ENCODE peak calls at places on chromosomes 3 and 15, in six cellular contexts. One of them, this sample, is unnamed.

GRCh38 chr15:70703066-70703465 is 60.3 kb downstream of the UACA start:
- DNase-seq in cardiac muscle cell: no peak
- DNase-seq in GM13976: no peak
- DNase-seq in WTC11: no peak
- DNase-seq in left ventricle myocardium inferior: no peak
- DNase-seq in cardiac fibroblast: no peak
- DNase-seq in this sample: no peak

GRCh38 chr3:58539636-58540035 is 2.6 kb upstream of the ACOX2 start:
- DNase-seq in WTC11: no peak
- DNase-seq in cardiac fibroblast: no peak
- DNase-seq in GM13976: no peak
- DNase-seq in left ventricle myocardium inferior: no peak
- DNase-seq in cardiac muscle cell: no peak
- DNase-seq in this sample: no peak

GRCh38 chr15:72063186-72063585 is 54.8 kb downstream of the MYO9A start:
- DNase-seq in WTC11: no peak
- DNase-seq in cardiac fibroblast: peak; percentile 61
- DNase-seq in left ventricle myocardium inferior: no peak
- DNase-seq in cardiac muscle cell: peak; percentile 18
- DNase-seq in GM13976: no peak
- DNase-seq in this sample: no peak

GRCh38 chr15:59702351-59702750 is 13.2 kb upstream of the BNIP2 start:
- DNase-seq in GM13976: no peak
- DNase-seq in left ventricle myocardium inferior: no peak
- DNase-seq in WTC11: no peak
- DNase-seq in cardiac muscle cell: no peak
- DNase-seq in cardiac fibroblast: no peak
- DNase-seq in this sample: no peak

GRCh38 chr3:69385723-69386483 is at the start of gene FRMD4B:
- DNase-seq in cardiac fibroblast: peak; percentile 17
- DNase-seq in left ventricle myocardium inferior: peak; percentile 85
- DNase-seq in WTC11: peak; percentile 56
- DNase-seq in GM13976: peak; percentile 73
- DNase-seq in cardiac muscle cell: peak; percentile 18
- DNase-seq in this sample: peak; percentile 81

GRCh38 chr3:56928379-56929068 is 126.8 kb upstream of the ARHGEF3 start:
- DNase-seq in left ventricle myocardium inferior: no peak
- DNase-seq in cardiac fibroblast: peak; percentile 39
- DNase-seq in WTC11: no peak
- DNase-seq in GM13976: no peak
- DNase-seq in cardiac muscle cell: peak; percentile 60
- DNase-seq in this sample: peak; percentile 10

GRCh38 chr15:78177447-78177873 is 28.3 kb downstream of the IDH3A start:
- DNase-seq in cardiac muscle cell: peak; percentile 25
- DNase-seq in cardiac fibroblast: peak; percentile 27
- DNase-seq in GM13976: peak; percentile 74
- DNase-seq in left ventricle myocardium inferior: peak; percentile 44
- DNase-seq in WTC11: peak; percentile 87
- DNase-seq in this sample: peak; percentile 72

GRCh38 chr3:74067296-74067695 is 442.6 kb upstream of the PDZRN3 start:
- DNase-seq in GM13976: no peak
- DNase-seq in cardiac muscle cell: no peak
- DNase-seq in left ventricle myocardium inferior: no peak
- DNase-seq in cardiac fibroblast: peak; percentile 17
- DNase-seq in WTC11: no peak
- DNase-seq in this sample: no peak

GRCh38 chr3:180870008-180870733 is 42.3 kb upstream of the FXR1 start:
- DNase-seq in cardiac fibroblast: peak; percentile 10
- DNase-seq in WTC11: peak; percentile 65
- DNase-seq in cardiac muscle cell: peak; percentile 47
- DNase-seq in GM13976: no peak
- DNase-seq in left ventricle myocardium inferior: peak; percentile 25
- DNase-seq in this sample: peak; percentile 15

GRCh38 chr3:166902374-166902773 is 477.7 kb downstream of the ZBBX start:
- DNase-seq in left ventricle myocardium inferior: no peak
- DNase-seq in GM13976: no peak
- DNase-seq in cardiac muscle cell: no peak
- DNase-seq in WTC11: no peak
- DNase-seq in cardiac fibroblast: peak; percentile 0
- DNase-seq in this sample: no peak

GRCh38 chr3:55313701-55314100 is 173.4 kb downstream of the WNT5A start:
- DNase-seq in cardiac fibroblast: no peak
- DNase-seq in WTC11: no peak
- DNase-seq in GM13976: no peak
- DNase-seq in cardiac muscle cell: no peak
- DNase-seq in left ventricle myocardium inferior: no peak
- DNase-seq in this sample: no peak

GRCh38 chr3:160886421-160886820 is 130.4 kb downstream of the PPM1L start:
- DNase-seq in cardiac fibroblast: no peak
- DNase-seq in GM13976: peak; percentile 37
- DNase-seq in WTC11: no peak
- DNase-seq in cardiac muscle cell: no peak
- DNase-seq in left ventricle myocardium inferior: no peak
- DNase-seq in this sample: no peak

GRCh38 chr15:48759921-48760320 is 50.9 kb downstream of the CEP152 start:
- DNase-seq in left ventricle myocardium inferior: no peak
- DNase-seq in WTC11: no peak
- DNase-seq in GM13976: no peak
- DNase-seq in cardiac fibroblast: peak; percentile 3
- DNase-seq in cardiac muscle cell: no peak
- DNase-seq in this sample: no peak

GRCh38 chr3:79246875-79247274 is 520.9 kb downstream of the ROBO1 start:
- DNase-seq in cardiac muscle cell: no peak
- DNase-seq in cardiac fibroblast: no peak
- DNase-seq in GM13976: no peak
- DNase-seq in WTC11: no peak
- DNase-seq in left ventricle myocardium inferior: no peak
- DNase-seq in this sample: no peak

GRCh38 chr3:127914584-127914983 is 448 bp upstream of the KBTBD12 start:
- DNase-seq in GM13976: no peak
- DNase-seq in cardiac muscle cell: no peak
- DNase-seq in WTC11: no peak
- DNase-seq in left ventricle myocardium inferior: no peak
- DNase-seq in cardiac fibroblast: no peak
- DNase-seq in this sample: no peak

GRCh38 chr3:9809239-9809614 is 835 bp upstream of the TTLL3 start:
- DNase-seq in left ventricle myocardium inferior: no peak
- DNase-seq in cardiac muscle cell: no peak
- DNase-seq in cardiac fibroblast: no peak
- DNase-seq in WTC11: no peak
- DNase-seq in GM13976: no peak
- DNase-seq in this sample: peak; percentile 18

GRCh38 chr3:178271740-178272387 is 264.4 kb upstream of the KCNMB2 start:
- DNase-seq in left ventricle myocardium inferior: no peak
- DNase-seq in WTC11: no peak
- DNase-seq in GM13976: no peak
- DNase-seq in cardiac fibroblast: no peak
- DNase-seq in cardiac muscle cell: no peak
- DNase-seq in this sample: no peak

GRCh38 chr3:134600166-134600670 is 50.6 kb downstream of the KY start:
- DNase-seq in GM13976: no peak
- DNase-seq in left ventricle myocardium inferior: no peak
- DNase-seq in cardiac fibroblast: peak; percentile 33
- DNase-seq in WTC11: no peak
- DNase-seq in cardiac muscle cell: peak; percentile 29
- DNase-seq in this sample: no peak

GRCh38 chr3:111534701-111535100 is 7.3 kb upstream of the CD96 start:
- DNase-seq in left ventricle myocardium inferior: no peak
- DNase-seq in cardiac muscle cell: peak; percentile 37
- DNase-seq in cardiac fibroblast: peak; percentile 67
- DNase-seq in GM13976: no peak
- DNase-seq in WTC11: no peak
- DNase-seq in this sample: no peak

GRCh38 chr15:84684092-84684491 is 26.1 kb upstream of the NMB start:
- DNase-seq in left ventricle myocardium inferior: no peak
- DNase-seq in cardiac muscle cell: peak; percentile 52
- DNase-seq in cardiac fibroblast: peak; percentile 81
- DNase-seq in GM13976: no peak
- DNase-seq in WTC11: no peak
- DNase-seq in this sample: no peak

GRCh38 chr15:73727330-73728018 is 25.7 kb downstream of the INSYN1 start:
- DNase-seq in cardiac muscle cell: peak; percentile 65
- DNase-seq in cardiac fibroblast: peak; percentile 79
- DNase-seq in left ventricle myocardium inferior: peak; percentile 45
- DNase-seq in GM13976: no peak
- DNase-seq in WTC11: no peak
- DNase-seq in this sample: no peak

GRCh38 chr3:42535981-42536784 is 33.7 kb downstream of the VIPR1 start:
- DNase-seq in cardiac muscle cell: peak; percentile 34
- DNase-seq in cardiac fibroblast: peak; percentile 47
- DNase-seq in left ventricle myocardium inferior: no peak
- DNase-seq in GM13976: peak; percentile 70
- DNase-seq in WTC11: peak; percentile 78
- DNase-seq in this sample: peak; percentile 28

GRCh38 chr15:41254560-41254959 is 23.5 kb downstream of the CHP1 start:
- DNase-seq in cardiac muscle cell: no peak
- DNase-seq in left ventricle myocardium inferior: no peak
- DNase-seq in GM13976: no peak
- DNase-seq in cardiac fibroblast: no peak
- DNase-seq in WTC11: no peak
- DNase-seq in this sample: no peak

GRCh38 chr3:41199866-41200668 is 762 bp downstream of the CTNNB1 start:
- DNase-seq in cardiac fibroblast: peak; percentile 43
- DNase-seq in left ventricle myocardium inferior: peak; percentile 37
- DNase-seq in GM13976: peak; percentile 72
- DNase-seq in WTC11: peak; percentile 53
- DNase-seq in cardiac muscle cell: peak; percentile 38
- DNase-seq in this sample: peak; percentile 23

GRCh38 chr3:102536479-102536878 is 101.7 kb downstream of the ZPLD1 start:
- DNase-seq in WTC11: no peak
- DNase-seq in cardiac fibroblast: peak; percentile 59
- DNase-seq in left ventricle myocardium inferior: no peak
- DNase-seq in cardiac muscle cell: peak; percentile 60
- DNase-seq in GM13976: peak; percentile 27
- DNase-seq in this sample: no peak

DNA sequence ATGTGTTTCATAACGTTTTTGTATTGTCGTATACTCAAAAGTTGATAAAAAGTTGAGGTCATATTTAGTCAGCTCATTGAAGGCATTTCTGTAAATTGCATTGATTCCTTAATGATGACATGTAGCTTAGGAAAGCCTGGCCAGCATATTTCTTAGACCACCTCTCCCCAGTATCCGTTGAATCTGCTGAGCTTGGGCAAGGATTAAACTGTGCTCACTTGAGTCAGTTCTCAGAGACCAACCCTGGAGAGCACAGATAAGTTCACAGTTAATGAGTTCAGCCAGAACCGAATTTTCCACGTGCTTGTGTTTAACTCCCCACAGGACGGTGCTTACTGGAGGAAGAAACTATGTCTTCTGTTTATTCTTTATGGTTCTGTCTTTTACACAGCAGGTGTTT is 132.7 kb downstream of the SLC25A26 start:
- DNase-seq in left ventricle myocardium inferior: no peak
- DNase-seq in GM13976: no peak
- DNase-seq in WTC11: no peak
- DNase-seq in cardiac muscle cell: peak; percentile 52
- DNase-seq in cardiac fibroblast: peak; percentile 74
- DNase-seq in this sample: no peak
- TF ChIP-seq CTCF in left ventricle myocardium inferior: no peak
- TF ChIP-seq CTCF in GM13976: no peak
- TF ChIP-seq CTCF in WTC11: no peak
- TF ChIP-seq CTCF in cardiac muscle cell: no peak
- TF ChIP-seq CTCF in cardiac fibroblast: no peak
- TF ChIP-seq CTCF in this sample: no peak

GRCh38 chr15:92937880-92938279 is 37.8 kb downstream of the CHD2 start:
- DNase-seq in WTC11: no peak
- DNase-seq in cardiac muscle cell: no peak
- DNase-seq in GM13976: no peak
- DNase-seq in cardiac fibroblast: no peak
- DNase-seq in left ventricle myocardium inferior: no peak
- DNase-seq in this sample: no peak

GRCh38 chr15:92941668-92942067 is 41.5 kb downstream of the CHD2 start:
- DNase-seq in cardiac fibroblast: no peak
- DNase-seq in GM13976: no peak
- DNase-seq in left ventricle myocardium inferior: no peak
- DNase-seq in cardiac muscle cell: no peak
- DNase-seq in WTC11: no peak
- DNase-seq in this sample: no peak

GRCh38 chr15:92936138-92936537 is 36.0 kb downstream of the CHD2 start:
- DNase-seq in left ventricle myocardium inferior: no peak
- DNase-seq in cardiac muscle cell: no peak
- DNase-seq in GM13976: no peak
- DNase-seq in cardiac fibroblast: no peak
- DNase-seq in WTC11: no peak
- DNase-seq in this sample: no peak

GRCh38 chr15:92936693-92937092 is 36.6 kb downstream of the CHD2 start:
- DNase-seq in GM13976: no peak
- DNase-seq in cardiac muscle cell: no peak
- DNase-seq in WTC11: no peak
- DNase-seq in cardiac fibroblast: no peak
- DNase-seq in left ventricle myocardium inferior: no peak
- DNase-seq in this sample: no peak

DNA sequence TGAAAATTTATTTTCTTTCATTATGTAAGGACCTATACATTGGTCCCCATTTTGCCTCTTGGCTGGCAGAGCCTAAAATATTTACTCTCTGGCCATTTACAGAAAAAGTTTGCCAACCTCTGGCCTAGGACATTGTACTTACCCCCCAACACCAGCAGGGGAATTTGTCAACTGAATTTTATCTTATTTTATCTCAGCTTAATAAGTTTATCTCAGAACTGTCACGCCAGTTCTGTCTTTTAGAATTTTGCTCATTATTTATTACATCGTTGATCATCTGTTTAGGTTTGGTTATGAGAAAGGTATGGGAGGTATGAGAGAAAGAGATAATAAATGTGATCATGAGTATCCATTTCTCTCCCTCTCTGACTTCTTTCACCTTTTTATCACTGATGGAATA is 38.3 kb downstream of the CHD2 start:
- DNase-seq in left ventricle myocardium inferior: no peak
- DNase-seq in cardiac fibroblast: no peak
- DNase-seq in GM13976: no peak
- DNase-seq in WTC11: no peak
- DNase-seq in cardiac muscle cell: no peak
- DNase-seq in this sample: no peak
- TF ChIP-seq CTCF in left ventricle myocardium inferior: peak; percentile 31
- TF ChIP-seq CTCF in cardiac fibroblast: peak; percentile 37
- TF ChIP-seq CTCF in GM13976: no peak
- TF ChIP-seq CTCF in WTC11: peak; percentile 25
- TF ChIP-seq CTCF in cardiac muscle cell: peak; percentile 33
- TF ChIP-seq CTCF in this sample: peak; percentile 50

GRCh38 chr3:39383913-39384664 is 919 bp downstream of the SLC25A38 start:
- DNase-seq in left ventricle myocardium inferior: peak; percentile 97
- DNase-seq in WTC11: peak; percentile 99
- DNase-seq in cardiac fibroblast: peak; percentile 91
- DNase-seq in GM13976: peak; percentile 98
- DNase-seq in cardiac muscle cell: peak; percentile 96
- DNase-seq in this sample: peak; percentile 97
- TF ChIP-seq CTCF in left ventricle myocardium inferior: peak; percentile 46
- TF ChIP-seq CTCF in WTC11: no peak
- TF ChIP-seq CTCF in cardiac fibroblast: no peak
- TF ChIP-seq CTCF in GM13976: no peak
- TF ChIP-seq CTCF in cardiac muscle cell: no peak
- TF ChIP-seq CTCF in this sample: no peak

DNA sequence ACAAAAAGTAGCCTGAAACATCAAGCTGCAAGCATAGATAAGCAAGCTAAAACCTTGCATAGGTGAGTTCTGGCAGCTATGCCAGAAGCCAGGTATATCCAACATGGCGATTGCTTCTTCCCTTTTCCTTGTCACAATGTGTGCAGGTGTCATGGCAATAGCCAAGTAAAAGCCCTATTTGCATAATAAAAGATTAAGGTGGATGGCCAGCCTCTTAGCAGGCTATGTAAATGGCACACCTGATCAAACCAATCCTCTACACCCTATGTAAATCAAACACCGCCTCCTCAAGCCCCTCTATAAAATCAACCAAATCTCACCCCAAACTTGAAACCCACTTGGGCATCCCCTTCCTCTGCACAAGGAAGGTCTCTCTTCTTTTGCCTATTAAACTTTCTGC is 366.8 kb downstream of the VGLL3 start:
- DNase-seq in WTC11: no peak
- DNase-seq in cardiac fibroblast: no peak
- DNase-seq in left ventricle myocardium inferior: no peak
- DNase-seq in cardiac muscle cell: no peak
- DNase-seq in GM13976: no peak
- DNase-seq in this sample: no peak
- TF ChIP-seq CTCF in WTC11: no peak
- TF ChIP-seq CTCF in cardiac fibroblast: no peak
- TF ChIP-seq CTCF in left ventricle myocardium inferior: no peak
- TF ChIP-seq CTCF in cardiac muscle cell: no peak
- TF ChIP-seq CTCF in GM13976: no peak
- TF ChIP-seq CTCF in this sample: no peak

This sample was measured in Calu3.